ENCODE peak calls at places on chromosomes 7 and 10, in four cellular contexts. Z is NB4, Y is vagina, T is brain microvascular endothelial cell. O is an unnamed sample.
A peak's percentile ranks its signal among the peaks of the same experiment; 100 is the strongest.

GRCh38 chr10:84348860-84349259 is 20.5 kb downstream of the CCSER2 start:
- DNase-seq in Z (no peak), Y (no peak), T (no peak), O (peak; percentile 24)

GRCh38 chr7:4066626-4067475 is 615.2 kb upstream of the FOXK1 start:
- DNase-seq in Z (no peak), Y (peak; percentile 40), T (no peak), O (no peak)

GRCh38 chr10:22491931-22492615 is 146.8 kb downstream of the SPAG6 start:
- DNase-seq in Z (peak; percentile 67), Y (no peak), T (no peak), O (no peak)

GRCh38 chr10:51896849-51897248 is 197.5 kb upstream of the CSTF2T start:
- DNase-seq in Z (no peak), Y (no peak), T (no peak), O (peak; percentile 37)

GRCh38 chr10:33113111-33113856 is 155.3 kb upstream of the ITGB1 start:
- DNase-seq in Z (no peak), Y (no peak), T (peak; percentile 48), O (peak; percentile 60)

GRCh38 chr10:13158401-13158800 is 3.0 kb upstream of the MCM10 start:
- DNase-seq in Z (peak; percentile 46), Y (no peak), T (no peak), O (peak; percentile 6)

GRCh38 chr7:141630621-141631020 is 71.3 kb downstream of the DENND11 start:
- DNase-seq in Z (no peak), Y (no peak), T (no peak), O (no peak)

GRCh38 chr10:4344544-4344994 is 481.4 kb upstream of the AKR1E2 start:
- DNase-seq in Z (peak; percentile 2), Y (no peak), T (peak; percentile 100), O (peak; percentile 100)

GRCh38 chr7:150874401-150875198 is 22.3 kb downstream of the AOC1 start:
- DNase-seq in Z (no peak), Y (peak; percentile 37), T (no peak), O (no peak)

GRCh38 chr10:43817368-43817767 is 168.7 kb upstream of the ZNF32 start:
- DNase-seq in Z (no peak), Y (no peak), T (peak; percentile 60), O (no peak)

GRCh38 chr7:3193721-3194120 is 107.3 kb upstream of the SDK1 start:
- DNase-seq in Z (no peak), Y (no peak), T (no peak), O (no peak)

GRCh38 chr10:30185916-30186315 is 126.5 kb upstream of the JCAD start:
- DNase-seq in Z (no peak), Y (no peak), T (peak; percentile 75), O (peak; percentile 91)

GRCh38 chr10:3665316-3665908 is 119.6 kb downstream of the KLF6 start:
- DNase-seq in Z (no peak), Y (no peak), T (no peak), O (no peak)

GRCh38 chr10:14153570-14154055 is 177.1 kb downstream of the FRMD4A start:
- DNase-seq in Z (no peak), Y (no peak), T (peak; percentile 67), O (no peak)

GRCh38 chr10:17214991-17215781 is 12.9 kb upstream of the VIM start:
- DNase-seq in Z (peak; percentile 52), Y (no peak), T (peak; percentile 91), O (peak; percentile 81)

GRCh38 chr10:44990965-44991364 is 9.8 kb upstream of the ZNF22 start:
- DNase-seq in Z (no peak), Y (peak; percentile 71), T (no peak), O (no peak)

GRCh38 chr7:9031386-9031785 is 598.0 kb downstream of the NXPH1 start:
- DNase-seq in Z (no peak), Y (no peak), T (no peak), O (no peak)

GRCh38 chr7:158829021-158829341 is 328 bp downstream of the ESYT2 start:
- DNase-seq in Z (peak; percentile 91), Y (no peak), T (no peak), O (peak; percentile 84)

GRCh38 chr7:25759281-25759680 is 392.7 kb upstream of the NFE2L3 start:
- DNase-seq in Z (no peak), Y (no peak), T (no peak), O (no peak)

GRCh38 chr7:114508096-114508495 is 93.5 kb downstream of the FOXP2 start:
- DNase-seq in Z (no peak), Y (no peak), T (peak; percentile 21), O (peak; percentile 28)

GRCh38 chr10:100735345-100736143 is 9.8 kb upstream of the PAX2 start:
- DNase-seq in Z (no peak), Y (no peak), T (no peak), O (no peak)

GRCh38 chr10:133141963-133142350 is 18.1 kb upstream of the KNDC1 start:
- DNase-seq in Z (no peak), Y (no peak), T (no peak), O (no peak)

GRCh38 chr10:119616879-119617580 is 20.3 kb upstream of the TIAL1 start:
- DNase-seq in Z (no peak), Y (no peak), T (no peak), O (no peak)

GRCh38 chr10:48273741-48274140 is 755 bp downstream of the FRMPD2 start:
- DNase-seq in Z (no peak), Y (no peak), T (no peak), O (no peak)

GRCh38 chr7:116468534-116468933 is 31.0 kb upstream of the CAV2 start:
- DNase-seq in Z (no peak), Y (no peak), T (no peak), O (no peak)

GRCh38 chr10:102718220-102718619 is 3.8 kb downstream of the SFXN2 start:
- DNase-seq in Z (peak; percentile 39), Y (no peak), T (peak; percentile 58), O (peak; percentile 48)

GRCh38 chr7:124747072-124747471 is 18.5 kb downstream of the GPR37 start:
- DNase-seq in Z (no peak), Y (no peak), T (no peak), O (no peak)

GRCh38 chr7:45980181-45980905 is 59.3 kb upstream of the IGFBP3 start:
- DNase-seq in Z (no peak), Y (peak; percentile 79), T (peak; percentile 76), O (peak; percentile 24)

GRCh38 chr7:74262639-74263398 is 8.6 kb upstream of the RFC2 start:
- DNase-seq in Z (no peak), Y (no peak), T (no peak), O (no peak)

GRCh38 chr7:96179341-96179740 is 142.6 kb downstream of the SLC25A13 start:
- DNase-seq in Z (no peak), Y (no peak), T (no peak), O (peak; percentile 14)

GRCh38 chr10:120794390-120794789 is 56.8 kb upstream of the WDR11 start:
- DNase-seq in Z (no peak), Y (no peak), T (no peak), O (no peak)

GRCh38 chr7:25720427-25720826 is 431.6 kb upstream of the NFE2L3 start:
- DNase-seq in Z (peak; percentile 32), Y (no peak), T (peak; percentile 17), O (peak; percentile 39)

GRCh38 chr7:114631249-114631822 is 216.7 kb downstream of the FOXP2 start:
- DNase-seq in Z (no peak), Y (no peak), T (no peak), O (no peak)

GRCh38 chr7:101602484-101603241 is 26.4 kb downstream of the MYL10 start:
- DNase-seq in Z (peak; percentile 87), Y (no peak), T (peak; percentile 54), O (peak; percentile 78)

GRCh38 chr10:82742478-82742877 is 867.5 kb downstream of the NRG3 start:
- DNase-seq in Z (peak; percentile 56), Y (no peak), T (peak; percentile 56), O (peak; percentile 29)

GRCh38 chr7:14821757-14822480 is 80.6 kb downstream of the DGKB start:
- DNase-seq in Z (no peak), Y (no peak), T (no peak), O (no peak)

GRCh38 chr10:124414077-124414476 is 4.6 kb downstream of the OAT start:
- DNase-seq in Z (no peak), Y (no peak), T (no peak), O (peak; percentile 53)

GRCh38 chr10:95569368-95569767 is 8.2 kb upstream of the SORBS1 start:
- DNase-seq in Z (no peak), Y (no peak), T (no peak), O (peak; percentile 26)

GRCh38 chr10:102344067-102344466 is 51.4 kb upstream of the NFKB2 start:
- DNase-seq in Z (no peak), Y (no peak), T (peak; percentile 42), O (peak; percentile 89)

DNA sequence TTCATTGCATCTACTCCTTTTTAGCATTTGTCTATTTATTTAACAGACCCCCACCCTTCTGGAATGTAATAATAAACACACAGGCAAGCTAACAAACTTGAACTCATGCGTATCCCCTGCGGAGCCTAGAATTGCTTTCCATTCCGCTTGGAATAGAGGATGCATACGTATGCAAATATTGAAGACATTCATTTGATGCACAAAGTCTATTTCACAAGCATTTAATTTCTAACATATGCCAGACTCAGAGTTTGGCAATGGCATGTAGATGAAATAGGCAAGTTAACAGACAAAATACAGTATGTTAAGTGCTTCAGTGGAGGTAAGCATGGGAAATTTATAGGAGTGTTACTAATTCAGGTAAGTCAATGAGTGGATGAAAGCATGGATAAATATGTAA is 88.5 kb downstream of the PTPRZ1 start:
- DNase-seq in Z (no peak), Y (no peak), T (no peak), O (no peak)
- TF ChIP-seq CTCF in Z (no peak), Y (no peak), T (no peak), O (no peak)

DNA sequence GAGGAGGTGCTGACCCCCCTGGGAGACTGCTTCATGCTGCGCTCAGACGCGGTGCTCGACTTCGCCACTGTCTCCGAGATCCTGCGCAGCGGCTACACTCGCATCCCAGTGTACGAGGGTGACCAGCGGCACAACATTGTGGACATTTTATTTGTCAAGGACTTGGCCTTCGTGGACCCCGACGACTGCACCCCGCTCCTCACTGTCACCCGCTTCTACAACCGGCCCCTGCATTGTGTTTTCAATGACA is 1.4 kb downstream of the CNNM1 start:
- DNase-seq in Z (no peak), Y (no peak), T (no peak), O (no peak)
- H3K4me3 ChIP-seq in Z (no peak overlapping the region), Y (peak overlapping the region; percentile 63), T (no peak overlapping the region), O (no peak overlapping the region)

DNA sequence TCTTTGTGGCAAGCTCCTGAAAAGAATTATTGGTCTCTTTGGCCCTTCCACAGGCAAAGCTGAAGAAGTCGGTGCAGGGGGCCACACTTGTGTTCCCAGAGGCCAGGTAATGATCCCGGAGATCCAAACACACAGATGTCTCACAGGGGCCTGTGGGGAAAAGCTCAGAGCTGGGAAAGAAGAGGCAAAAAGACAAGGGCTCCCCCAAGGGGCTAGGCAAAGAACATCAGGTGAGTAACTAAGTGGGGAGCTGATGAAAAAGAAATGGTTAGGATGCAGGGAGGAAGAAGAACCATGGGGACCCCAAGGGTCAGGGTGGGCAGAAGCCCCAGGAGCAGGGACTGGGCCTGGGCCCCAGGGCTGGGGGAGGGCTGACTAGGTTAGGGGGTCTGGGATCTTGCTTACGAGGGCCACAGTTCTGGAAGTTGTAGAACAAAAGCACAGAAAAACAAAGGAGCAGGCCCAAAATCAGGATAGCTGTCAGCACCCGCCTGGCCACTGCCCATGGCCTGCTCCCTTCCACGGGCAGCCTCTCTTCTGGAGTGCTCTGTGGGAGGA is 1.1 kb downstream of the KEL start:
- DNase-seq in Z (no peak), Y (no peak), T (no peak), O (no peak)
- TF ChIP-seq CTCF in Z (peak; percentile 49), Y (no peak), T (no peak), O (no peak)

DNA sequence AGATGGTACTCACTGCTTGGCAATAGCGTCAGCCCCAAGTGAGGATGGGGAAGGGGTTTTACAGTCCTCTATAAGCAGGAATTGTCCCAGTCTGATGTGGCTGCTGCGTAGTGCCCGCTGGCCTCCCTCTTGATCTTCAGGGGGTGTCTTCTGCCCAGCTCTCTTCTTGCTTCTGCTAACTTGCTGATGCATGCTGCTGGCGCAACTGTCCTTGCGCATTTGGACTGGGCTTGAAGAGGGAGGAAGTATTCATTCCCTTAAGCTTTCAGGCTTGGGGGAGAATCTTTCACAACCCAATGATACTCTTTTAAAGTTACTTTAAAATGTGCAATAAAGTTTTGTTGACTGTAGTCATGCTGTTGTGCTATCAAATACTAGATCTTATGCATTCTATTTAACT is 10.3 kb downstream of the GALNT11 start:
- DNase-seq in Z (peak; percentile 48), Y (no peak), T (no peak), O (no peak)
- H3K4me3 ChIP-seq in Z (peak overlapping the region; percentile 25), Y (no peak overlapping the region), T (no peak overlapping the region), O (no peak overlapping the region)

O was measured in epithelial cell of esophagus.